ENCODE peak calls at places on chromosomes 7 and 10, in four cellular contexts. One of them, this sample, is unnamed.

GRCh38 chr10:90847436-90847835 is 10.4 kb downstream of the HTR7 start:
- DNase-seq in upper lobe of right lung: no peak
- DNase-seq in AG09319: no peak
- DNase-seq in cardiac muscle cell: peak
- DNase-seq in this sample: no peak

GRCh38 chr10:115503546-115503945 is 410.4 kb downstream of the ATRNL1 start:
- DNase-seq in upper lobe of right lung: no peak
- DNase-seq in AG09319: no peak
- DNase-seq in cardiac muscle cell: no peak
- DNase-seq in this sample: no peak

GRCh38 chr10:17841055-17841454 is 31.9 kb downstream of the MRC1 start:
- DNase-seq in cardiac muscle cell: no peak
- DNase-seq in AG09319: no peak
- DNase-seq in upper lobe of right lung: no peak
- DNase-seq in this sample: no peak

GRCh38 chr10:11886851-11887250 is 63.7 kb downstream of the PROSER2 start:
- DNase-seq in AG09319: no peak
- DNase-seq in cardiac muscle cell: no peak
- DNase-seq in upper lobe of right lung: peak
- DNase-seq in this sample: no peak

GRCh38 chr10:131896403-131896802 is 4.4 kb upstream of the PPP2R2D start:
- DNase-seq in AG09319: no peak
- DNase-seq in cardiac muscle cell: no peak
- DNase-seq in upper lobe of right lung: no peak
- DNase-seq in this sample: no peak

GRCh38 chr10:77974396-77975074 is 48.0 kb upstream of the DLG5 start:
- DNase-seq in cardiac muscle cell: peak
- DNase-seq in upper lobe of right lung: no peak
- DNase-seq in AG09319: no peak
- DNase-seq in this sample: no peak

GRCh38 chr7:148156248-148156647 is 434.3 kb upstream of the C7orf33 start:
- DNase-seq in upper lobe of right lung: no peak
- DNase-seq in cardiac muscle cell: no peak
- DNase-seq in AG09319: no peak
- DNase-seq in this sample: no peak

GRCh38 chr10:57992321-57993077 is 275.2 kb downstream of the IPMK start:
- DNase-seq in AG09319: no peak
- DNase-seq in upper lobe of right lung: no peak
- DNase-seq in cardiac muscle cell: no peak
- DNase-seq in this sample: no peak

GRCh38 chr10:27230022-27230421 is 10.6 kb downstream of the ACBD5 start:
- DNase-seq in upper lobe of right lung: no peak
- DNase-seq in AG09319: no peak
- DNase-seq in cardiac muscle cell: no peak
- DNase-seq in this sample: no peak

GRCh38 chr7:105489409-105489808 is 32.7 kb downstream of the PUS7 start:
- DNase-seq in upper lobe of right lung: no peak
- DNase-seq in AG09319: no peak
- DNase-seq in cardiac muscle cell: no peak
- DNase-seq in this sample: no peak

GRCh38 chr7:26157520-26158105 is 5.6 kb downstream of the NFE2L3 start:
- DNase-seq in upper lobe of right lung: no peak
- DNase-seq in cardiac muscle cell: no peak
- DNase-seq in AG09319: no peak
- DNase-seq in this sample: no peak

GRCh38 chr7:95690367-95690947 is 81.9 kb upstream of the DYNC1I1 start:
- DNase-seq in AG09319: no peak
- DNase-seq in cardiac muscle cell: peak
- DNase-seq in upper lobe of right lung: no peak
- DNase-seq in this sample: no peak

GRCh38 chr10:132518572-132519381 is 18.8 kb upstream of the INPP5A start:
- DNase-seq in cardiac muscle cell: no peak
- DNase-seq in upper lobe of right lung: peak
- DNase-seq in AG09319: no peak
- DNase-seq in this sample: no peak

GRCh38 chr7:141411133-141411532 is 140.1 kb upstream of the AGK start:
- DNase-seq in AG09319: no peak
- DNase-seq in upper lobe of right lung: no peak
- DNase-seq in cardiac muscle cell: no peak
- DNase-seq in this sample: no peak

GRCh38 chr7:2474813-2475677 is 1.2 kb downstream of the GRIFIN start:
- DNase-seq in AG09319: no peak
- DNase-seq in cardiac muscle cell: no peak
- DNase-seq in upper lobe of right lung: peak
- DNase-seq in this sample: no peak

DNA sequence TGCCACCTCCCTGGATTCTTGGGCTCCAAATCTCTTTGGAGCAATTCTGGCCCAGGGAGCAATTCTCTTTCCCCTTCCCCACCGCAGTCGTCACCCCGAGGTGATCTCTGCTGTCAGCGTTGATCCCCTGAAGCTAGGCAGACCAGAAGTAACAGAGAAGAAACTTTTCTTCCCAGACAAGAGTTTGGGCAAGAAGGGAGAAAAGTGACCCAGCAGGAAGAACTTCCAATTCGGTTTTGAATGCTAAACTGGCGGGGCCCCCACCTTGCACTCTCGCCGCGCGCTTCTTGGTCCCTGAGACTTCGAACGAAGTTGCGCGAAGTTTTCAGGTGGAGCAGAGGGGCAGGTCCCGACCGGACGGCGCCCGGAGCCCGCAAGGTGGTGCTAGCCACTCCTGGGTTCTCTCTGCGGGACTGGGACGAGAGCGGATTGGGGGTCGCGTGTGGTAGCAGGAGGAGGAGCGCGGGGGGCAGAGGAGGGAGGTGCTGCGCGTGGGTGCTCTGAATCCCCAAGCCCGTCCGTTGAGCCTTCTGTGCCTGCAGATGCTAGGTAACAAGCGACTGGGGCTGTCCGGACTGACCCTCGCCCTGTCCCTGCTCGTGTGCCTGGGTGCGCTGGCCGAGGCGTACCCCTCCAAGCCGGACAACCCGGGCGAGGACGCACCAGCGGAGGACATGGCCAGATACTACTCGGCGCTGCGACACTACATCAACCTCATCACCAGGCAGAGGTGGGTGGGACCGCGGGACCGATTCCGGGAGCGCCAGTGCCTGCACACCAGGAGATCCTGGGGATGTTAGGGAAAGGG is 913 bp downstream of the NPY start:
- DNase-seq in upper lobe of right lung: no peak
- DNase-seq in AG09319: no peak
- DNase-seq in cardiac muscle cell: no peak
- DNase-seq in this sample: no peak
- TF ChIP-seq CTCF in upper lobe of right lung: no peak
- TF ChIP-seq CTCF in AG09319: no peak
- TF ChIP-seq CTCF in cardiac muscle cell: no peak
- TF ChIP-seq CTCF in this sample: no peak

DNA sequence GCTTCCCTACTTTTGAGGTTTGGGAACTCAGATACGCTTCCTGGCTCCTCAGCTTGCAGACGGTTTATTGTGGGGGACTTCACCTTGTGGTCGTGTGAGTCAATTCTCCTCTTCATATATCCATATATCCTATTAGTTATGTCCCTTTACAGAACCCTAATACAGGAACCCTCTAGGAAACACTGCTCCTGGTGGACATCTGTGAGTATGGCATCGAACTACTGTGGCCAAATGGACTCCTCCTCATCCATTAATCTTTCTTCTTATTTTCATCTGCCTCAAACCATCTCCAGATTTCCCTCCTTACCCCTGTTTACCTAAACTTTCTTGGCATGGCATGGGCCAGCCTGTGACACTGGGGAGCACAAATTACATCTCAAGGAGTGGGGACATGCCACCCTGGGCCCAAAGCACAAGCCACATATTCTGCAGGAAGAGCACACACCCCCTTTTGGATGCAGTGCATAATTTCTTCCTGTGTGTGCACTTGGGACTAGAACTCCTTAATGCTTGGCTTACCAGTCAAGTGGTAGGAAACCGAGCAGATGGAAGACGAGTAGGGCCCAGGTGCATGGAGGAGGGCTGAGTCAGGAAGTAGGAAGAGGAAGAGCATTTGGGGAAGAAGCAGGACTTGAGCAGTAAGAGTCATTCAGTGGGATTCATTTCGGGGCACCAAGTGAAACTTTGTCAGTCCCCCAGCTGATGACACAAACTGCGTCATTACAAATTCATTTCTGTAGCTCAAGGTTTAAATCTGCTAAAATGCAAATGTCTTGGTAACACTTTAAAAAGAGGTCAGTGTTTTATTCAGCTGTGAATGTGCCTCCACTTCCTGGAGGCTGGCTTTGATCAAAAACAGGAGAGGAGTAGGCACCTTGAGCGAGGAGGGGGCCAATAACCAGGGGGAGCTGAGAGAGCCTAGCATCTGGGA is 80.8 kb upstream of the PLXNA4 start:
- DNase-seq in cardiac muscle cell: peak
- DNase-seq in AG09319: no peak
- DNase-seq in upper lobe of right lung: no peak
- DNase-seq in this sample: no peak
- TF ChIP-seq CTCF in cardiac muscle cell: peak
- TF ChIP-seq CTCF in AG09319: peak
- TF ChIP-seq CTCF in upper lobe of right lung: peak
- TF ChIP-seq CTCF in this sample: peak

DNA sequence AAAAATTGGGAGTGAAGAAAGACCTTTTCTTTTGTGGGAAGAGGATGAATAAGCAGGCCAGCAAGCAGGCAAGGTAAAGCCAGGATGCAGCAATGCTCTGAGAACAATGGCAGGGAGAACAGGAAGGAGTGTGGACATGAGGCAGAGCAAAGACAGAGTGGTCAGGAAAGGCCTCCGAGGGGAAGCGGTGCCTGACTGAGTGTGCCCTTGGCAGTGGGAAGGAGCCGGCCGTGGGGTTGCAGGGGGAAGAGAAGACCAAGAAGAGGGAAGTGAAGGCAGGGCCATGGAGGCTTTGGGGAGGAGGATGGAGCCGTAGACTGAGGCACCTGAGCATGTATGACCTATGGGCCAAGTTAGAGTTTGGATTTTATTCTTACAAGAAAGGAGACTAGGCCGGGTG is 21.9 kb upstream of the ZNF212 start:
- DNase-seq in upper lobe of right lung: no peak
- DNase-seq in AG09319: no peak
- DNase-seq in cardiac muscle cell: no peak
- DNase-seq in this sample: no peak
- TF ChIP-seq CTCF in upper lobe of right lung: no peak
- TF ChIP-seq CTCF in AG09319: no peak
- TF ChIP-seq CTCF in cardiac muscle cell: no peak
- TF ChIP-seq CTCF in this sample: no peak

GRCh38 chr7:55060690-55061414 is 42.0 kb downstream of the EGFR start:
- DNase-seq in cardiac muscle cell: peak
- DNase-seq in AG09319: peak
- DNase-seq in upper lobe of right lung: no peak
- DNase-seq in this sample: peak
- TF ChIP-seq CTCF in cardiac muscle cell: no peak
- TF ChIP-seq CTCF in AG09319: no peak
- TF ChIP-seq CTCF in upper lobe of right lung: no peak
- TF ChIP-seq CTCF in this sample: no peak

GRCh38 chr10:10259013-10259412 is 758.7 kb upstream of the CELF2 start:
- DNase-seq in upper lobe of right lung: no peak
- DNase-seq in cardiac muscle cell: no peak
- DNase-seq in AG09319: no peak
- DNase-seq in this sample: no peak
- TF ChIP-seq CTCF in upper lobe of right lung: no peak
- TF ChIP-seq CTCF in cardiac muscle cell: no peak
- TF ChIP-seq CTCF in AG09319: no peak
- TF ChIP-seq CTCF in this sample: no peak

GRCh38 chr7:27689045-27689877 is 26.6 kb upstream of the HIBADH start:
- DNase-seq in AG09319: peak
- DNase-seq in upper lobe of right lung: no peak
- DNase-seq in cardiac muscle cell: peak
- DNase-seq in this sample: no peak
- TF ChIP-seq CTCF in AG09319: peak
- TF ChIP-seq CTCF in upper lobe of right lung: peak
- TF ChIP-seq CTCF in cardiac muscle cell: peak
- TF ChIP-seq CTCF in this sample: no peak

DNA sequence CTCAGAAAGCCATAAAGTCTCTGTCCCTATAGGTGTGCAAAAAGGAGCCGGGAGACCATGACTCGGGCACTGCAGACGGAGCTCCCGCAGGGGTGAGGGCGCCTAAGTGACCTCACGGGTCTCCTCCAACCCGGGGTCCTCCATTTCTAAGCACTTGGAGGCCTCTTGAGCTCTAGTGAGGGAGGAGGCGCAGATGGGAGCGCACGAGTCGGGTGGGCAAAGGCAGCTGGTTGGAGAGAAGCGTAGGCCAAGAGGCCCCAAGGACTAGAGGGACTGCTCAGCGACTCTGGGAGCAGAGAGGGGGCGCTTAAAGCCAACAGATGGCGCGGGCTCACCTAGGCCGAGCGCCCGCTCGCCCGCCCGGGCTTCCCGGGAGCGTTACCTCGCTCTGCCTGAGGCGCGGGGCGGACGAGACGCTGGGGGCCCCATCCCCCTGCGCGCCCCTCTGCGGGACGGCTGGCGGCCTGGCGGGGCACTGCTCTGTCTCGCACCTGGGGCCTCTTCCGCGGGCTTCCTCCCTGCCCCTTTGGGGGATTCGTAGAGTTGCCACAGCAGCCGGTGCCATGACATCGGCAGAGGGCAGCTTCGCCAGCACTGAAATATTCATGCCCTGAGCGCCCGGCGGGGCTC is 521 bp upstream of the CDH23 start:
- DNase-seq in cardiac muscle cell: peak
- DNase-seq in upper lobe of right lung: peak
- DNase-seq in AG09319: no peak
- DNase-seq in this sample: peak
- TF ChIP-seq CTCF in cardiac muscle cell: peak
- TF ChIP-seq CTCF in upper lobe of right lung: peak
- TF ChIP-seq CTCF in AG09319: no peak
- TF ChIP-seq CTCF in this sample: peak

GRCh38 chr7:51060536-51060935 is 256.1 kb downstream of the COBL start:
- DNase-seq in upper lobe of right lung: no peak
- DNase-seq in AG09319: no peak
- DNase-seq in cardiac muscle cell: no peak
- DNase-seq in this sample: no peak
- TF ChIP-seq CTCF in upper lobe of right lung: peak
- TF ChIP-seq CTCF in AG09319: no peak
- TF ChIP-seq CTCF in cardiac muscle cell: no peak
- TF ChIP-seq CTCF in this sample: no peak

DNA sequence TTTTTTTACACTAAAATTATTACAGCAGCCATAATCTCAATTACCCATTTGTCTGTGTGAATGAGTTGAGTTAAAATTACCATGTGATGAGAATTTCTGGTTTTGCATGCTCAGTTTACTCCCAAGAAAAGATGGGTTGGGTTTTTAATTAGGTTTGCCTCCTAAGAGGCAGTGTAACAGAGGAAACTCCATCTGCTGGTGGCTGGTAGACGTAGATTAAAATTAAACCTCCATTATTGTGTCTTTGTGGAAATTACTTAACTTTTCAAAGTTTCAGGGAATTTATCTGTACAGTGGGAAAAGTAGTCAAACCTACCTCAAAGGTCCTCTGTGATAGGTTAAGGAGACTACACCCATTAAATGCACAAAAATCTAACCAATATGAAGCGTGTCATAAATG is 954.2 kb downstream of the PCDH15 start:
- DNase-seq in upper lobe of right lung: no peak
- DNase-seq in AG09319: no peak
- DNase-seq in cardiac muscle cell: no peak
- DNase-seq in this sample: no peak
- TF ChIP-seq CTCF in upper lobe of right lung: no peak
- TF ChIP-seq CTCF in AG09319: no peak
- TF ChIP-seq CTCF in cardiac muscle cell: no peak
- TF ChIP-seq CTCF in this sample: no peak

This sample was measured in tibial nerve.